ENCODE peak calls at places on chromosomes 3 and 15, in ten cellular contexts. L, H, W, J, D, V, F, A, T and K are unnamed samples.

GRCh38 chr3:157335677-157336076 is 101.0 kb upstream of the PTX3 start:
- DNase-seq in L (peak), H (peak), W (peak), J (peak), D (peak), V (no peak), F (no peak), A (no peak), T (no peak), K (peak)

GRCh38 chr15:49675051-49675450 is 54.2 kb downstream of the DTWD1 start:
- DNase-seq in L (peak), H (peak), W (peak), J (no peak), D (peak), V (peak), F (no peak), A (no peak), T (no peak), K (peak)

GRCh38 chr3:16132190-16132589 is 42.3 kb upstream of the GALNT15 start:
- DNase-seq in L (no peak), H (no peak), W (no peak), J (no peak), D (no peak), V (peak), F (no peak), A (no peak), T (no peak), K (no peak)

GRCh38 chr3:108862865-108863798 is 40.5 kb downstream of the TRAT1 start:
- DNase-seq in L (no peak), H (peak), W (no peak), J (no peak), D (peak), V (peak), F (no peak), A (no peak), T (no peak), K (peak)

GRCh38 chr3:57170946-57171345 is 5.8 kb upstream of the IL17RD start:
- DNase-seq in L (no peak), H (no peak), W (no peak), J (no peak), D (no peak), V (no peak), F (no peak), A (no peak), T (no peak), K (no peak)

GRCh38 chr3:18572809-18573208 is 147.7 kb upstream of the SATB1 start:
- DNase-seq in L (no peak), H (no peak), W (no peak), J (no peak), D (no peak), V (no peak), F (no peak), A (no peak), T (no peak), K (no peak)

GRCh38 chr3:188617270-188617669 is 463.3 kb downstream of the LPP start:
- DNase-seq in L (no peak), H (no peak), W (no peak), J (no peak), D (no peak), V (no peak), F (no peak), A (no peak), T (no peak), K (no peak)

GRCh38 chr15:31437686-31438085 is 111.1 kb downstream of the KLF13 start:
- DNase-seq in L (no peak), H (no peak), W (no peak), J (no peak), D (no peak), V (no peak), F (no peak), A (no peak), T (peak), K (no peak)

GRCh38 chr15:85865070-85865684 is 70.5 kb upstream of the KLHL25 start:
- DNase-seq in L (peak), H (peak), W (peak), J (peak), D (peak), V (peak), F (peak), A (no peak), T (peak), K (no peak)

GRCh38 chr3:16060358-16060852 is 114.1 kb upstream of the GALNT15 start:
- DNase-seq in L (peak), H (peak), W (peak), J (no peak), D (peak), V (peak), F (peak), A (no peak), T (no peak), K (peak)

GRCh38 chr3:169869484-169870304 is at the start of gene LRRC31:
- DNase-seq in L (no peak), H (no peak), W (no peak), J (no peak), D (no peak), V (no peak), F (no peak), A (no peak), T (no peak), K (no peak)

GRCh38 chr15:49225572-49226281 is 55.7 kb downstream of the GALK2 start:
- DNase-seq in L (no peak), H (no peak), W (no peak), J (peak), D (no peak), V (peak), F (no peak), A (no peak), T (no peak), K (no peak)

GRCh38 chr3:184443364-184443763 is 63.5 kb downstream of the CHRD start:
- DNase-seq in L (no peak), H (no peak), W (no peak), J (no peak), D (no peak), V (peak), F (no peak), A (no peak), T (no peak), K (no peak)

GRCh38 chr15:81814882-81815455 is 230.8 kb downstream of the MEX3B start:
- DNase-seq in L (no peak), H (no peak), W (no peak), J (no peak), D (no peak), V (no peak), F (no peak), A (no peak), T (no peak), K (no peak)

GRCh38 chr3:11530153-11530721 is 113.5 kb downstream of the VGLL4 start:
- DNase-seq in L (peak), H (no peak), W (peak), J (peak), D (peak), V (peak), F (peak), A (no peak), T (no peak), K (peak)

GRCh38 chr3:61956236-61956635 is 394.9 kb downstream of the PTPRG start:
- DNase-seq in L (peak), H (no peak), W (peak), J (no peak), D (peak), V (peak), F (no peak), A (no peak), T (no peak), K (peak)

DNA sequence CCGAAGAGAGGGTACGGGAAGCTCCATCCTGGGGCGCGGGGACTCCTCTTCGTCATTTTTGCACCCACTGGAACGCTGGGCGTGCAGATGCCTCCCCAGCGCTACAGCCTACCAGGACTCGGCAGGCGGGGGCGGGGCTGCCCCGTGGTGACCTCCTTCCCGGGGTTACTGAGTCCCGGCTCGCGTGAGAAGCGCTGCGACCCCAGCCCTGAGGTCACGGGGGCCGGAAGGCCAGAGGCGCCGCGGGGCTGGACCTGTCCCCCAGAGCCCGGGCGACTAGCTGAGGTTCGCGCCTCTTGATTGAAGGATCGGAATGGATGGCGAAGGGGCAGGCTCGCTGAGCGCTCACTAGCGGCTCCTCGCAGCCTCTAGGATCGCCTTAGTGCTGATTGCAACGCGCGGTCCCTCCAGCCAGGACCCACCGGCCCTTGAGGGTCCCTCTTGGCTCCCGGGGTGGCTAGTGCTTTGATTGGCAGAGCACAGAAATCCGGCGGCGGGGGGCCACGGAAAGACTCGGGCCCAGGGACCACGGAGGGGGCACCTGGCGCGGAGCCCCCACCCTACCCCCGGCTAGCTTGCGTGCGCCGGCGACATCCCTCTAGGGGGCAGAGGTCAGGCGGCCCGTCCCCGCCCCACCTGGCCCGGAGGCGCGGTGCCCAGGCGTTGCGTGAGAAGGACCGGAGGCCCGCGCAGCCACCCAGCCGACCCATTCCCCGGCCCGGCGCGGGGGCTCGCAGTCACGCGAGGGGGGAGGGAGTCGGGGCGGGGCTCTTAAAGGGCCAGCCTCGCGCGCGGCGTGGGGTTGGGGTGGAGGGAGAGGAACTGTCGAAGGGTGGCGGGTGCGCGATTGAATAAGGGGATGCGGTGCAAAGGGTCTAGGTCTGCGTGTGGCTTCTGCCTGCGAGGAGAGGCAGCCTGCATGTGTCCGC is 781 bp upstream of the CYP1A1 start:
- DNase-seq in L (no peak), H (peak), W (peak), J (peak), D (no peak), V (no peak), F (no peak), A (peak), T (no peak), K (no peak)
- TF ChIP-seq CTCF in L (no peak), H (no peak), W (no peak), J (no peak), D (no peak), V (no peak), F (no peak), A (no peak), T (no peak), K (no peak)

DNA sequence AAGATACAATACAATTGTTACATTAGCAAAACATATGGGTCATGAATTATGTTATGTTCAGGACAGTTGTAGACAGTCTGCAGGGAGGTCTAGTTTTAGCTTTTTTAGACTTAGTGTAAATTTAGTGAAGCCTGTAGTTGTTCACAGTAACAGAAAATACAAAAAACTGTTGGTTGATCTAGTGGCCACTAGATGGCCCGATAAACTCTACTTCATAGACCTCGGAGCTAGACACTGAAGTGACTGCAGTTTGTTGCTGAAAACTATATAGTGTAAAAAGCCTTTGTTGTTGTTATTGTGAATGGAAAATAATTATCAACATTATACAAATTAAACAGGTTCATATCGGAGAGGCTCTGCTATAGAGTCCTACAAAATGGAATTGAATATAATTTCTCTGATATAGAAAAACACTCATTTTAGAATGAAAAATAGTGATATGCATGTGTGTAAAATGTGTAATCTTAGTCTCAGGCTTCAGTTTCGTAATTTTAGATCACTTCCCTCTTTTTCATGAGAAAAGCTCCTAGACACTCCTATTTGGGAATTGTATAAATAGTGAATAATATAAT is 18.3 kb downstream of the MAGEL2 start:
- DNase-seq in L (no peak), H (no peak), W (peak), J (no peak), D (no peak), V (no peak), F (no peak), A (no peak), T (peak), K (no peak)
- TF ChIP-seq CTCF in L (peak), H (peak), W (peak), J (peak), D (peak), V (peak), F (peak), A (peak), T (peak), K (peak)

GRCh38 chr3:175146258-175146657 is 287.1 kb downstream of the NAALADL2 start:
- DNase-seq in L (peak), H (no peak), W (peak), J (no peak), D (no peak), V (no peak), F (no peak), A (no peak), T (no peak), K (peak)
- TF ChIP-seq CTCF in L (peak), H (no peak), W (peak), J (no peak), D (peak), V (peak), F (no peak), A (peak), T (no peak), K (peak)

GRCh38 chr3:23372296-23372695 is 169.2 kb downstream of the UBE2E2 start:
- DNase-seq in L (no peak), H (no peak), W (no peak), J (no peak), D (no peak), V (no peak), F (no peak), A (no peak), T (no peak), K (no peak)

GRCh38 chr3:23377928-23378672 is 175.0 kb downstream of the UBE2E2 start:
- DNase-seq in L (no peak), H (no peak), W (no peak), J (no peak), D (no peak), V (no peak), F (no peak), A (no peak), T (peak), K (no peak)

GRCh38 chr3:23376516-23377248 is 173.6 kb downstream of the UBE2E2 start:
- DNase-seq in L (no peak), H (no peak), W (peak), J (no peak), D (no peak), V (no peak), F (no peak), A (no peak), T (no peak), K (no peak)
- TF ChIP-seq CTCF in L (no peak), H (no peak), W (no peak), J (no peak), D (no peak), V (no peak), F (no peak), A (no peak), T (no peak), K (no peak)

DNA sequence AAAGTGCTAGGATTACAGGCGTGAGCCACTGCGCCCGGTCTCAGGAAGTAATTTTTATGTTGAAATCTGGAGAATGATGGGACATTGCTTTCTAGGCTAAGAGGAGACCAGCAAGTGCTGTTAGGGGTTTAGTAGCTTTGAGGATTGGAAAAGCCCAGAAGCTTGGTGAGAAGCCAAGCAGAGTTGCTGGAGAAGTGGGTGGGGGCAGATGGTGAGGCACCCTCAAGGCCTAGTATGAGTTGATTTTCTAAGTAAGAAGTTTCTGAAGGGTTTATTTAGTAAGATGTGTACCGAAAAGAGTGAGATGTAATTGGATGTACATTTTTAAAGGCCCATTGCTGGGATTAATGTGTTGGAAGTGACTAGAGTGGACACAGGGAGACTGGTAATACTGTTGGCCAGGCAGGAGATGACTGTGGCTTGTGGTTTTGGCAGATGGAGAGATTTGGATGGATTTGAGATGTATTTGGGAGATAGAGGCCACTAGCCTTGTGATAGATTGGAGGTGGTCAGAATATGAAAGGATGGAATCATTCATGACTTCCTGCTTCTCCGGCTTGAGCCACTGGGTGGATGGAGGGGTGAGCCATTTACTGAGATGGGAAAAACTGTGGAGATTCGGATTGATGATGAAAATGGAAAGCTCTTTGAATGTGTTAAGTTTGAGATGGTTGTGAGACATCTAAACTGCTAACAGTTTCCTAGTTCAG is 2.3 kb downstream of the LRRC28 start:
- DNase-seq in L (peak), H (no peak), W (peak), J (no peak), D (peak), V (no peak), F (no peak), A (no peak), T (no peak), K (no peak)
- TF ChIP-seq CTCF in L (no peak), H (no peak), W (peak), J (no peak), D (peak), V (no peak), F (no peak), A (no peak), T (no peak), K (peak)